ENCODE peak calls at places on chromosomes 13 and 19, in seven cellular contexts. One of them, this sample, is unnamed.
A peak's percentile ranks its signal among the peaks of the same experiment; 100 is the strongest.

GRCh38 chr13:41284512-41285288 is 21.3 kb upstream of the MTRF1 start:
- DNase-seq in heart left ventricle: no peak
- DNase-seq in body of pancreas: no peak
- DNase-seq in colonic mucosa: no peak
- DNase-seq in lower lobe of right lung: no peak
- DNase-seq in aorta: peak; percentile 57
- DNase-seq in GM23248: peak; percentile 89
- DNase-seq in this sample: peak; percentile 91

GRCh38 chr19:39873385-39873784 is 27.2 kb upstream of the FBL start:
- DNase-seq in heart left ventricle: no peak
- DNase-seq in body of pancreas: no peak
- DNase-seq in colonic mucosa: no peak
- DNase-seq in lower lobe of right lung: no peak
- DNase-seq in aorta: peak; percentile 70
- DNase-seq in GM23248: no peak
- DNase-seq in this sample: no peak

GRCh38 chr13:30698488-30699005 is 36.8 kb upstream of the ALOX5AP start:
- DNase-seq in heart left ventricle: no peak
- DNase-seq in body of pancreas: no peak
- DNase-seq in colonic mucosa: no peak
- DNase-seq in lower lobe of right lung: no peak
- DNase-seq in aorta: no peak
- DNase-seq in GM23248: no peak
- DNase-seq in this sample: no peak

GRCh38 chr13:91557328-91557727 is 158.9 kb downstream of the GPC5 start:
- DNase-seq in heart left ventricle: no peak
- DNase-seq in body of pancreas: no peak
- DNase-seq in colonic mucosa: no peak
- DNase-seq in lower lobe of right lung: no peak
- DNase-seq in aorta: no peak
- DNase-seq in GM23248: no peak
- DNase-seq in this sample: no peak

GRCh38 chr19:49282184-49282583 is 42.8 kb downstream of the SLC6A16 start:
- DNase-seq in heart left ventricle: no peak
- DNase-seq in body of pancreas: no peak
- DNase-seq in colonic mucosa: no peak
- DNase-seq in lower lobe of right lung: no peak
- DNase-seq in aorta: no peak
- DNase-seq in GM23248: no peak
- DNase-seq in this sample: no peak

GRCh38 chr19:48628486-48629296 is 8.5 kb downstream of the DBP start:
- DNase-seq in heart left ventricle: no peak
- DNase-seq in body of pancreas: no peak
- DNase-seq in colonic mucosa: no peak
- DNase-seq in lower lobe of right lung: no peak
- DNase-seq in aorta: peak; percentile 75
- DNase-seq in GM23248: no peak
- DNase-seq in this sample: no peak

GRCh38 chr13:64770743-64771142 is 2459.4 kb downstream of the PCDH9 start:
- DNase-seq in heart left ventricle: no peak
- DNase-seq in body of pancreas: no peak
- DNase-seq in colonic mucosa: no peak
- DNase-seq in lower lobe of right lung: no peak
- DNase-seq in aorta: no peak
- DNase-seq in GM23248: no peak
- DNase-seq in this sample: no peak

GRCh38 chr19:15390814-15391213 is 11.2 kb upstream of the AKAP8 start:
- DNase-seq in heart left ventricle: no peak
- DNase-seq in body of pancreas: no peak
- DNase-seq in colonic mucosa: no peak
- DNase-seq in lower lobe of right lung: no peak
- DNase-seq in aorta: no peak
- DNase-seq in GM23248: no peak
- DNase-seq in this sample: no peak

GRCh38 chr13:100584901-100585300 is 3.7 kb downstream of the GGACT start:
- DNase-seq in heart left ventricle: no peak
- DNase-seq in body of pancreas: no peak
- DNase-seq in colonic mucosa: no peak
- DNase-seq in lower lobe of right lung: no peak
- DNase-seq in aorta: no peak
- DNase-seq in GM23248: no peak
- DNase-seq in this sample: peak; percentile 84

GRCh38 chr13:112761701-112762689 is 72.2 kb downstream of the ATP11A start:
- DNase-seq in heart left ventricle: no peak
- DNase-seq in body of pancreas: no peak
- DNase-seq in colonic mucosa: no peak
- DNase-seq in lower lobe of right lung: peak; percentile 78
- DNase-seq in aorta: no peak
- DNase-seq in GM23248: no peak
- DNase-seq in this sample: no peak

GRCh38 chr13:35881360-35881759 is 249.8 kb downstream of the DCLK1 start:
- DNase-seq in heart left ventricle: no peak
- DNase-seq in body of pancreas: no peak
- DNase-seq in colonic mucosa: no peak
- DNase-seq in lower lobe of right lung: no peak
- DNase-seq in aorta: no peak
- DNase-seq in GM23248: peak; percentile 27
- DNase-seq in this sample: peak; percentile 44

GRCh38 chr13:65881561-65882155 is 1348.5 kb downstream of the PCDH9 start:
- DNase-seq in heart left ventricle: no peak
- DNase-seq in body of pancreas: no peak
- DNase-seq in colonic mucosa: no peak
- DNase-seq in lower lobe of right lung: no peak
- DNase-seq in aorta: no peak
- DNase-seq in GM23248: no peak
- DNase-seq in this sample: no peak

GRCh38 chr19:32859591-32859990 is 10.0 kb downstream of the SLC7A9 start:
- DNase-seq in heart left ventricle: no peak
- DNase-seq in body of pancreas: no peak
- DNase-seq in colonic mucosa: no peak
- DNase-seq in lower lobe of right lung: no peak
- DNase-seq in aorta: peak; percentile 55
- DNase-seq in GM23248: no peak
- DNase-seq in this sample: no peak

GRCh38 chr13:27556109-27556508 is 64.2 kb downstream of the LNX2 start:
- DNase-seq in heart left ventricle: no peak
- DNase-seq in body of pancreas: peak; percentile 39
- DNase-seq in colonic mucosa: no peak
- DNase-seq in lower lobe of right lung: no peak
- DNase-seq in aorta: no peak
- DNase-seq in GM23248: peak; percentile 58
- DNase-seq in this sample: peak; percentile 85

GRCh38 chr19:47215581-47215980 is 15.4 kb downstream of the BBC3 start:
- DNase-seq in heart left ventricle: no peak
- DNase-seq in body of pancreas: no peak
- DNase-seq in colonic mucosa: peak; percentile 77
- DNase-seq in lower lobe of right lung: no peak
- DNase-seq in aorta: no peak
- DNase-seq in GM23248: no peak
- DNase-seq in this sample: no peak

GRCh38 chr13:24267801-24268200 is 41.6 kb upstream of the C1QTNF9 start:
- DNase-seq in heart left ventricle: no peak
- DNase-seq in body of pancreas: no peak
- DNase-seq in colonic mucosa: no peak
- DNase-seq in lower lobe of right lung: no peak
- DNase-seq in aorta: no peak
- DNase-seq in GM23248: no peak
- DNase-seq in this sample: no peak
- H3K4me3 ChIP-seq in heart left ventricle: no peak overlapping the region
- H3K4me3 ChIP-seq in body of pancreas: no peak overlapping the region
- H3K4me3 ChIP-seq in colonic mucosa: no peak overlapping the region
- H3K4me3 ChIP-seq in lower lobe of right lung: peak overlapping the region; percentile 27
- H3K4me3 ChIP-seq in aorta: no peak overlapping the region
- H3K4me3 ChIP-seq in GM23248: peak overlapping the region; percentile 61
- H3K4me3 ChIP-seq in this sample: no peak overlapping the region

GRCh38 chr19:6753178-6754031 is 13.8 kb downstream of the SH2D3A start:
- DNase-seq in heart left ventricle: peak; percentile 84
- DNase-seq in body of pancreas: peak; percentile 64
- DNase-seq in colonic mucosa: peak; percentile 94
- DNase-seq in lower lobe of right lung: peak; percentile 91
- DNase-seq in aorta: peak; percentile 93
- DNase-seq in GM23248: peak; percentile 87
- DNase-seq in this sample: peak; percentile 39
- H3K36me3 ChIP-seq in heart left ventricle: peaks cover 43% of the 10 kb centered on the region
- H3K36me3 ChIP-seq in body of pancreas: peaks cover 5% of the 10 kb centered on the region
- H3K36me3 ChIP-seq in colonic mucosa: no peaks in the 10 kb centered on the region
- H3K36me3 ChIP-seq in lower lobe of right lung: peaks cover 52% of the 10 kb centered on the region
- H3K36me3 ChIP-seq in aorta: peaks cover 4% of the 10 kb centered on the region
- H3K36me3 ChIP-seq in GM23248: peaks cover 13% of the 10 kb centered on the region
- H3K36me3 ChIP-seq in this sample: peaks cover 7% of the 10 kb centered on the region

GRCh38 chr13:37914781-37915391 is 45.3 kb upstream of the TRPC4 start:
- DNase-seq in heart left ventricle: no peak
- DNase-seq in body of pancreas: no peak
- DNase-seq in colonic mucosa: no peak
- DNase-seq in lower lobe of right lung: no peak
- DNase-seq in aorta: no peak
- DNase-seq in GM23248: peak; percentile 53
- DNase-seq in this sample: no peak
- H3K9me3 ChIP-seq in heart left ventricle: no peaks in the 10 kb centered on the region
- H3K9me3 ChIP-seq in body of pancreas: no peaks in the 10 kb centered on the region
- H3K9me3 ChIP-seq in colonic mucosa: no peaks in the 10 kb centered on the region
- H3K9me3 ChIP-seq in lower lobe of right lung: no peaks in the 10 kb centered on the region
- H3K9me3 ChIP-seq in aorta: peaks cover 3% of the 10 kb centered on the region
- H3K9me3 ChIP-seq in GM23248: no peaks in the 10 kb centered on the region
- H3K9me3 ChIP-seq in this sample: peaks cover 4% of the 10 kb centered on the region

GRCh38 chr13:110314516-110315245 is 7.6 kb downstream of the COL4A2 start:
- DNase-seq in heart left ventricle: peak; percentile 78
- DNase-seq in body of pancreas: no peak
- DNase-seq in colonic mucosa: no peak
- DNase-seq in lower lobe of right lung: no peak
- DNase-seq in aorta: no peak
- DNase-seq in GM23248: no peak
- DNase-seq in this sample: no peak

GRCh38 chr13:110310541-110311491 is 3.7 kb downstream of the COL4A2 start:
- DNase-seq in heart left ventricle: no peak
- DNase-seq in body of pancreas: no peak
- DNase-seq in colonic mucosa: no peak
- DNase-seq in lower lobe of right lung: no peak
- DNase-seq in aorta: no peak
- DNase-seq in GM23248: no peak
- DNase-seq in this sample: no peak

GRCh38 chr13:110311721-110312668 is 4.9 kb downstream of the COL4A2 start:
- DNase-seq in heart left ventricle: no peak
- DNase-seq in body of pancreas: no peak
- DNase-seq in colonic mucosa: no peak
- DNase-seq in lower lobe of right lung: no peak
- DNase-seq in aorta: no peak
- DNase-seq in GM23248: no peak
- DNase-seq in this sample: no peak

GRCh38 chr13:110309661-110310524 is 2.8 kb downstream of the COL4A2 start:
- DNase-seq in heart left ventricle: no peak
- DNase-seq in body of pancreas: no peak
- DNase-seq in colonic mucosa: no peak
- DNase-seq in lower lobe of right lung: no peak
- DNase-seq in aorta: no peak
- DNase-seq in GM23248: no peak
- DNase-seq in this sample: no peak

GRCh38 chr13:110312669-110313031 is 5.6 kb downstream of the COL4A2 start:
- DNase-seq in heart left ventricle: no peak
- DNase-seq in body of pancreas: no peak
- DNase-seq in colonic mucosa: no peak
- DNase-seq in lower lobe of right lung: no peak
- DNase-seq in aorta: no peak
- DNase-seq in GM23248: peak; percentile 93
- DNase-seq in this sample: peak; percentile 76
- H3K4me3 ChIP-seq in heart left ventricle: peak overlapping the region; percentile 67
- H3K4me3 ChIP-seq in body of pancreas: no peak overlapping the region
- H3K4me3 ChIP-seq in colonic mucosa: no peak overlapping the region
- H3K4me3 ChIP-seq in lower lobe of right lung: peak overlapping the region; percentile 38
- H3K4me3 ChIP-seq in aorta: no peak overlapping the region
- H3K4me3 ChIP-seq in GM23248: no peak overlapping the region
- H3K4me3 ChIP-seq in this sample: no peak overlapping the region

DNA sequence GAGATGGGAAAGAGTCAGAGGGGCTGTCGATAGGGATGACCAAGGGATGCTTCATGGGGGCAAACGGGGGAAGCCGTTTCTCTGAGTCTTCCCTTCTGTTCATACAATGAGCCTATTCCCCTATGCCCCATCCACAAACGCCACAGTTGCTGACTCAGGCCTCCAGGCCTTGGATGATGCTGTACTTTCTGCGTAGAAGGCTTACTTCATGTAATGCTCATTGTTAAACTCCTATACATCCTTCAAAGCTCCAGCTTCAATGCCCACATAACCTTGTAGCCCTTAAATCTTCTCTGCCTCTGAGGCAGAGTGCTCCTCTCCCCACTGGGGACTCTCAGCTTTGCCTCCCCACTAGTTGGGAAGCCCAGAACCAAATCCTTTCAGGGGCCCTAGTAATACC is 120.3 kb downstream of the PTPRS start:
- DNase-seq in heart left ventricle: no peak
- DNase-seq in body of pancreas: no peak
- DNase-seq in colonic mucosa: no peak
- DNase-seq in lower lobe of right lung: no peak
- DNase-seq in aorta: no peak
- DNase-seq in GM23248: no peak
- DNase-seq in this sample: no peak
- H3K36me3 ChIP-seq in heart left ventricle: peaks cover 51% of the 10 kb centered on the region
- H3K36me3 ChIP-seq in body of pancreas: no peaks in the 10 kb centered on the region
- H3K36me3 ChIP-seq in colonic mucosa: no peaks in the 10 kb centered on the region
- H3K36me3 ChIP-seq in lower lobe of right lung: peaks cover 59% of the 10 kb centered on the region
- H3K36me3 ChIP-seq in aorta: no peaks in the 10 kb centered on the region
- H3K36me3 ChIP-seq in GM23248: peaks cover 30% of the 10 kb centered on the region
- H3K36me3 ChIP-seq in this sample: no peaks in the 10 kb centered on the region

DNA sequence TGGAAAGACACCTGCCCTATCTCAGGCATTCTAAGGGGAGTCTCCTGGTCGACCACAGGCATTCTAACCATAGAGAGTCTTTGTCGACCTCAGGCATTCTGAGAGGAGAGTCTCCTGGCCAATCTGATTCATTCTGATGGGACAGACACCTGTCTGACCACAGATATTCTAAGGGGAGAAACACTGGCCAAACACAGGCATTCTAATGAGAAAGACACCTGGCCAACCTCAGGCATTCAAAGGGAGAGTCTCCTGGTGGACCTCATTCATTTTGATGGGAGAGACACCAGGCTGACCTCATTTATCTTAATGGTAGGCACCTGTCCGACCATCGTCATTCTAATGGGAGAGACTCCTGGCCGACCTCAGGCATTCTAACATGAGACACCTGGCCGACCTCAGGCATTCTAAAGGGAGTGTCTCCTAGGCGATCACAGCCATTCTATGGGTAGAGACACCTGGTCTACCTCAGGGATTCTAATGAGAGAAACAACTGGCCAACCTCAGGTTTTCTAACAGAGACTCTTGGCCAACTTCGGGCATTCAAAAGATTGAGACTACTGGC is 1351.5 kb downstream of the UQCRFS1 start:
- DNase-seq in heart left ventricle: no peak
- DNase-seq in body of pancreas: no peak
- DNase-seq in colonic mucosa: no peak
- DNase-seq in lower lobe of right lung: no peak
- DNase-seq in aorta: no peak
- DNase-seq in GM23248: no peak
- DNase-seq in this sample: no peak
- H3K9me3 ChIP-seq in heart left ventricle: no peaks in the 10 kb centered on the region
- H3K9me3 ChIP-seq in body of pancreas: no peaks in the 10 kb centered on the region
- H3K9me3 ChIP-seq in colonic mucosa: no peaks in the 10 kb centered on the region
- H3K9me3 ChIP-seq in lower lobe of right lung: peaks cover 36% of the 10 kb centered on the region
- H3K9me3 ChIP-seq in aorta: peaks cover 21% of the 10 kb centered on the region
- H3K9me3 ChIP-seq in GM23248: no peaks in the 10 kb centered on the region
- H3K9me3 ChIP-seq in this sample: peaks cover 3% of the 10 kb centered on the region